ENCODE peak calls at places on chromosomes 12 and 14, in seven cellular contexts. Y is AG09309, O is thoracic aorta, L is HFFc6, E is B cell, X is cardiac fibroblast, Z is natural killer cell. A is an unnamed sample.

GRCh38 chr14:36915089-36915488 is 253.4 kb downstream of the PAX9 start:
- DNase-seq in Y (no peak), O (no peak), L (no peak), E (no peak), X (no peak), Z (no peak), A (no peak)

GRCh38 chr12:91565816-91566215 is 383.2 kb upstream of the DCN start:
- DNase-seq in Y (no peak), O (no peak), L (no peak), E (no peak), X (no peak), Z (no peak), A (no peak)

GRCh38 chr14:84006643-84007137 is 1523.3 kb upstream of the FLRT2 start:
- DNase-seq in Y (no peak), O (no peak), L (no peak), E (no peak), X (peak), Z (no peak), A (no peak)

GRCh38 chr12:46455648-46456352 is 83.2 kb upstream of the SLC38A2 start:
- DNase-seq in Y (no peak), O (no peak), L (no peak), E (no peak), X (no peak), Z (no peak), A (no peak)

GRCh38 chr12:52582489-52582888 is 8.8 kb upstream of the KRT74 start:
- DNase-seq in Y (no peak), O (no peak), L (no peak), E (no peak), X (no peak), Z (no peak), A (no peak)

GRCh38 chr12:51488281-51488680 is 63.6 kb downstream of the SLC4A8 start:
- DNase-seq in Y (no peak), O (no peak), L (no peak), E (no peak), X (no peak), Z (no peak), A (no peak)

GRCh38 chr12:95788637-95789036 is 1.9 kb downstream of the NTN4 start:
- DNase-seq in Y (no peak), O (no peak), L (peak), E (no peak), X (peak), Z (no peak), A (no peak)

GRCh38 chr14:85444685-85445084 is 85.3 kb upstream of the FLRT2 start:
- DNase-seq in Y (no peak), O (no peak), L (no peak), E (no peak), X (peak), Z (no peak), A (peak)

GRCh38 chr12:15230751-15231150 is 9.5 kb upstream of the RERG start:
- DNase-seq in Y (no peak), O (no peak), L (no peak), E (no peak), X (no peak), Z (no peak), A (no peak)

GRCh38 chr12:107477946-107478610 is 207.5 kb upstream of the PWP1 start:
- DNase-seq in Y (no peak), O (no peak), L (no peak), E (no peak), X (no peak), Z (no peak), A (no peak)

GRCh38 chr14:104980601-104981531 is 2.7 kb upstream of the AHNAK2 start:
- DNase-seq in Y (no peak), O (no peak), L (no peak), E (no peak), X (no peak), Z (no peak), A (no peak)

GRCh38 chr12:54650409-54650808 is 2.2 kb upstream of the DCD start:
- DNase-seq in Y (no peak), O (no peak), L (peak), E (no peak), X (no peak), Z (no peak), A (no peak)

GRCh38 chr12:106790020-106790419 is 15.5 kb downstream of the RIC8B start:
- DNase-seq in Y (no peak), O (no peak), L (no peak), E (no peak), X (no peak), Z (no peak), A (no peak)

GRCh38 chr14:23099212-23099861 is 4.0 kb downstream of the C14orf119 start:
- DNase-seq in Y (no peak), O (no peak), L (no peak), E (no peak), X (no peak), Z (no peak), A (no peak)

GRCh38 chr12:70692681-70693288 is 55.6 kb upstream of the PTPRB start:
- DNase-seq in Y (peak), O (no peak), L (peak), E (no peak), X (peak), Z (no peak), A (no peak)
- TF ChIP-seq CTCF in Y (peak), O (peak), L (peak), E (no peak), X (peak), Z (peak), A (peak)

DNA sequence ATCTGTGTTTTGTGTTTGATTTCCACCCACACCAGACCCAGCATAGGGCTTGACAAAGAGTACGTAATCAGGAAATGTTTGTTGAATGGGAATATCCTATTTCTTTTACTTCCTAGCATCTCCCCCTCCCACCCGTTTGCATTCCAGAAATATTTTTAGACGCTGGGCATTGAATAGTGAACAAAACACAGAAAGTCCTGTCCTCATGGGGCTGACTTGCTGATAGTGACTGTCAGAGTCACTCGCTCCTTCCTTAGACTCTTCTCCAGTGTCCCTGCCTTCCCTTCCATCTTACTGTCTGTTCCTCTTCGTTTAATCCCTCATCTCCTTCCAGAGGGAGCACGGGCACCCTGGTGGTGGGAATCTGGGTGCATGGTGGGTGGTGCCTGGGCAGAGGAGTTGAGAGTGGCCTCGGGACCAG is 53.6 kb downstream of the SLC25A47 start:
- DNase-seq in Y (no peak), O (no peak), L (peak), E (no peak), X (peak), Z (no peak), A (no peak)
- TF ChIP-seq CTCF in Y (peak), O (no peak), L (peak), E (no peak), X (peak), Z (no peak), A (no peak)

GRCh38 chr14:96748371-96748770 is 48.8 kb upstream of the VRK1 start:
- DNase-seq in Y (no peak), O (no peak), L (no peak), E (no peak), X (no peak), Z (no peak), A (no peak)
- TF ChIP-seq CTCF in Y (no peak), O (no peak), L (no peak), E (no peak), X (no peak), Z (no peak), A (no peak)

GRCh38 chr12:109571773-109572505 is 1.4 kb downstream of the MMAB start:
- DNase-seq in Y (no peak), O (no peak), L (no peak), E (no peak), X (no peak), Z (no peak), A (no peak)
- TF ChIP-seq CTCF in Y (no peak), O (no peak), L (no peak), E (no peak), X (no peak), Z (no peak), A (no peak)

GRCh38 chr14:77961853-77962580 is 162.1 kb downstream of the ADCK1 start:
- DNase-seq in Y (no peak), O (no peak), L (no peak), E (no peak), X (no peak), Z (no peak), A (no peak)
- TF ChIP-seq CTCF in Y (no peak), O (no peak), L (peak), E (no peak), X (no peak), Z (no peak), A (no peak)

DNA sequence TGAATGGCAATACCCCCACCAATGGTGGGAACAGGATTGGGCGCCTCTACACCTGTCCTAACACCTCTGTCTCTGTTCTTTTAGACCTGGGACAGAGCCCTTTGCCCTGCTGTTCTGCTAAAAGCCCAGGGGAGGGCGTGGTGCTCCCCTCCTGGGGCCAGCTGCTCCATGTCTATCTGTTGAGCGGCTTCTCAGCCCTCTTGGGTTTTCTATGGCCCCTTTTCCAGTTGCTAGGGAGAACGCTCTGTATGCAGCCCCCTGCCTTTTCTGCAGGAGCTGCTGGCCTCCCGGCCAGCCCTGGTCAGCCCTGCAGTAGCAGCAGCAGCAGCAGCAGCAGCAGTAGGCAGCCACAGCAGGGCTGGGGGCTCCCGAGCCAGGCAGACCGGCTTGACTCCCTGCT is 1.2 kb downstream of the RTL1 start:
- DNase-seq in Y (no peak), O (no peak), L (no peak), E (peak), X (no peak), Z (no peak), A (no peak)
- TF ChIP-seq CTCF in Y (no peak), O (no peak), L (peak), E (no peak), X (no peak), Z (no peak), A (no peak)

DNA sequence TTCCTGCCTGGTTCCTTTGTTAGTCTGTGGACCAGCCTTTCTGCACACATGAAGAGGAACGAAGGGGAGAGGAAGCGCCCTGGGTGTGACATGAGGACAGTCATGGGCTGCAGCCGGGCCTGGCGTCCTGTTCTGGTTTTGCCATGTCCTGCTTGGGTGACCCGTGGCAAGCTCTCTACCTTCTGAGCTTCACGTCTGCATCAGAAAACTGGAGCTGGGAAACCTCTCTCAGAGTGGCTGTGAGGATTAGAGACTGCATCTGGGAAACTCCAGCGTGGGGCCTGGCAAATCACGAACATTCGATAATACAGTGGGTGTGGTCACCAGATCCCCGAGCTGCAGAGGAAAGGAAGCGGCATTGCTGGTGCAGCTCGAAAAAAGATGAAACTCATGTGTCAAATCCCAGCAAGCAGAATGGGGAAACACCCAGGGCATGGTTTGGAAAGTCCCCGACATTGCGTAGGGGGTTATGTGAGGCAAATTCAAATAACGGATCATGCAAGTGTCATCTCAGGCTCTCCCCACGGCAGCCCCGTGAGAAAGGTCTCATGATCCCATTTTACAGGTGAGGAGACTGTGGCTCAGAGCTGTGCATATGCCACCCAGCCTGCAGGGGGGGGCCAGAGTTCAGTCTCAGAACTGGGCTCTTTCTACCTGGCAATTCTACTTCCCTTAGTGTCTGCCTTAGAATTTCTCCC is 98.2 kb upstream of the VRK1 start:
- DNase-seq in Y (no peak), O (no peak), L (no peak), E (no peak), X (no peak), Z (no peak), A (no peak)
- TF ChIP-seq CTCF in Y (no peak), O (no peak), L (no peak), E (no peak), X (no peak), Z (no peak), A (no peak)

GRCh38 chr14:69673578-69674305 is 62.3 kb downstream of the SUSD6 start:
- DNase-seq in Y (no peak), O (no peak), L (no peak), E (peak), X (no peak), Z (no peak), A (no peak)
- TF ChIP-seq CTCF in Y (no peak), O (no peak), L (no peak), E (peak), X (peak), Z (no peak), A (no peak)

DNA sequence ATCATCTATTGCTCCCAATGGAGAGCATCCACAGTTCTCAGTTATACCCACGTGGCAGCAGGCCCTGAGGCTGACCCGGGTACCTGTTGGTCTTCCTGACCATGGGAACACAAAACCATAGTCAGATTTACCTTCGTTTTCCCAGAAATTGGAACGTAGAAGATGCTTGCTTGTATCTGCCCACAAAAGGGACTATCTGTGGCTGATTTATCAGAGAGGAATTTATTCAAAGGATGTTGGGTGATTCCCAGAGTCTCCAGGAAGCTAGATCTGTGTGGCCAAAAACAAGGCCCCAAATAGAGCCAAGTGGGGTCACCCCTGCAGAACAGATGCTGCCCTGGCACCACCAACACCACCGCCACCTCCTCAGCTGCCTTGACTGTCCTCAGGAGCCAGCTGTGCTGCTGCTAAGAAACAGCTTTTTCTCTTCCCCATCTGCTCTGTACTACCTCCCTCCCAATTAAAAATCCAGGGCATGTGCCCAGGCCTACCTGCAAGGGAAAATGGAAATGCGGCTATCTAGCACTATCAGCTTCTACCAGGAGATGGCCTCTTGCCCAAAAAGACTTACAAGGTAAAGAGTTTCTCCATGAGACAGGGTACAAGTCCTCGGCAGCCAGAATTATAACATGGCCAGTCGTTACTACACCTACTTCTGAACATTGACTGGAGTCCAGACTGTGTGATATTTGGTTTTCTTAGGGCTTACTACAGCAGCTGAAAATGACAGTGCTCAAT is 128.6 kb upstream of the PLEKHG7 start:
- DNase-seq in Y (no peak), O (no peak), L (no peak), E (no peak), X (no peak), Z (no peak), A (no peak)
- TF ChIP-seq CTCF in Y (peak), O (no peak), L (peak), E (no peak), X (peak), Z (no peak), A (peak)

A was measured in HL-60.